ENCODE peak calls at places on chromosomes 6 and 20, in eight cellular contexts. P is GOT3; S is germinal center; C is RWPE1; E is stimulated activated CD4-positive, alpha-beta T cell treated with anti-CD3 and anti-CD28 coated beads, TNF-alpha, amount 100 ng/mL, for 1 hour; V is left ventricle myocardium superior; F is ELF-1; Z is GM12891. O is an unnamed sample.

GRCh38 chr6:72720464-72720863 is 98.6 kb downstream of the KCNQ5 start:
- DNase-seq in P (no peak), S (no peak), C (no peak), E (no peak), V (no peak), F (no peak), Z (no peak), O (no peak)

GRCh38 chr6:167644404-167645132 is 182.1 kb upstream of the AFDN start:
- DNase-seq in P (no peak), S (no peak), C (no peak), E (no peak), V (no peak), F (no peak), Z (no peak), O (no peak)

GRCh38 chr20:2814587-2815051 is at the start of gene C20orf141:
- DNase-seq in P (peak), S (no peak), C (peak), E (no peak), V (no peak), F (peak), Z (no peak), O (no peak)

GRCh38 chr6:106495014-106495413 is 134.3 kb downstream of the RTN4IP1 start:
- DNase-seq in P (no peak), S (no peak), C (no peak), E (no peak), V (no peak), F (no peak), Z (no peak), O (no peak)

GRCh38 chr6:21533678-21534077 is 59.9 kb upstream of the SOX4 start:
- DNase-seq in P (no peak), S (no peak), C (no peak), E (no peak), V (no peak), F (no peak), Z (no peak), O (no peak)

GRCh38 chr6:110755411-110755834 is 59.8 kb downstream of the CDK19 start:
- DNase-seq in P (no peak), S (no peak), C (no peak), E (no peak), V (no peak), F (no peak), Z (no peak), O (no peak)

GRCh38 chr6:170269151-170269872 is 21.6 kb downstream of the DLL1 start:
- DNase-seq in P (no peak), S (no peak), C (no peak), E (no peak), V (peak), F (peak), Z (no peak), O (no peak)

GRCh38 chr20:33859751-33860150 is 48.6 kb downstream of the CHMP4B start:
- DNase-seq in P (no peak), S (no peak), C (no peak), E (no peak), V (no peak), F (no peak), Z (no peak), O (no peak)

GRCh38 chr6:145808239-145808638 is 6.4 kb downstream of the FBXO30 start:
- DNase-seq in P (no peak), S (no peak), C (no peak), E (no peak), V (no peak), F (no peak), Z (no peak), O (no peak)

GRCh38 chr6:77124604-77125003 is 338.7 kb downstream of the HTR1B start:
- DNase-seq in P (no peak), S (no peak), C (no peak), E (no peak), V (no peak), F (peak), Z (no peak), O (no peak)

GRCh38 chr20:561437-562231 is 18.0 kb upstream of the CSNK2A1 start:
- DNase-seq in P (no peak), S (peak), C (peak), E (no peak), V (peak), F (peak), Z (peak), O (no peak)

GRCh38 chr6:159899994-159900745 is 9.4 kb downstream of the MAS1 start:
- DNase-seq in P (peak), S (no peak), C (peak), E (no peak), V (no peak), F (no peak), Z (no peak), O (no peak)

GRCh38 chr6:131460603-131460995 is 112.4 kb upstream of the ARG1 start:
- DNase-seq in P (no peak), S (no peak), C (no peak), E (no peak), V (no peak), F (no peak), Z (no peak), O (no peak)

GRCh38 chr6:11609324-11610071 is 71.9 kb downstream of the TMEM170B start:
- DNase-seq in P (peak), S (no peak), C (no peak), E (no peak), V (peak), F (peak), Z (no peak), O (peak)

GRCh38 chr6:89239338-89239737 is 22.2 kb upstream of the GABRR1 start:
- DNase-seq in P (no peak), S (peak), C (no peak), E (no peak), V (no peak), F (no peak), Z (no peak), O (no peak)

GRCh38 chr6:95923518-95923917 is 92.3 kb upstream of the FUT9 start:
- DNase-seq in P (no peak), S (no peak), C (peak), E (no peak), V (peak), F (peak), Z (peak), O (no peak)

GRCh38 chr6:38713812-38714211 is 1.3 kb upstream of the DNAH8 start:
- DNase-seq in P (no peak), S (no peak), C (no peak), E (peak), V (no peak), F (no peak), Z (no peak), O (no peak)

GRCh38 chr6:169115632-169116031 is 138.0 kb downstream of the THBS2 start:
- DNase-seq in P (no peak), S (no peak), C (no peak), E (no peak), V (no peak), F (no peak), Z (no peak), O (no peak)

GRCh38 chr20:6501061-6501460 is 266.4 kb upstream of the BMP2 start:
- DNase-seq in P (no peak), S (no peak), C (peak), E (no peak), V (no peak), F (no peak), Z (no peak), O (no peak)

GRCh38 chr6:33425668-33426577 is 6.1 kb downstream of the SYNGAP1 start:
- DNase-seq in P (peak), S (peak), C (peak), E (peak), V (peak), F (peak), Z (peak), O (peak)

GRCh38 chr6:136225496-136225895 is 24.6 kb downstream of the MTFR2 start:
- DNase-seq in P (no peak), S (no peak), C (no peak), E (no peak), V (no peak), F (no peak), Z (no peak), O (no peak)

GRCh38 chr6:45613678-45614077 is 235.9 kb upstream of the SUPT3H start:
- DNase-seq in P (no peak), S (no peak), C (peak), E (no peak), V (peak), F (peak), Z (no peak), O (no peak)

GRCh38 chr6:109453594-109454482 is 1.7 kb downstream of the MICAL1 start:
- DNase-seq in P (no peak), S (no peak), C (no peak), E (no peak), V (peak), F (peak), Z (no peak), O (no peak)

GRCh38 chr6:169896826-169897456 is 145.5 kb downstream of the ERMARD start:
- DNase-seq in P (no peak), S (no peak), C (no peak), E (no peak), V (no peak), F (no peak), Z (no peak), O (no peak)

GRCh38 chr6:163260111-163260895 is 154.2 kb upstream of the QKI start:
- DNase-seq in P (no peak), S (no peak), C (no peak), E (no peak), V (peak), F (peak), Z (no peak), O (peak)

GRCh38 chr6:1199981-1200637 is 111.8 kb upstream of the FOXQ1 start:
- DNase-seq in P (no peak), S (no peak), C (no peak), E (no peak), V (no peak), F (no peak), Z (no peak), O (no peak)

GRCh38 chr6:28053584-28053983 is 26.8 kb upstream of the ZNF165 start:
- DNase-seq in P (no peak), S (no peak), C (no peak), E (no peak), V (no peak), F (no peak), Z (no peak), O (no peak)

GRCh38 chr6:43798688-43799444 is 28.9 kb downstream of the VEGFA start:
- DNase-seq in P (no peak), S (no peak), C (peak), E (no peak), V (peak), F (peak), Z (no peak), O (no peak)

GRCh38 chr6:6218246-6219085 is 102.0 kb downstream of the F13A1 start:
- DNase-seq in P (peak), S (no peak), C (peak), E (no peak), V (no peak), F (no peak), Z (no peak), O (no peak)

O was measured in nucleus accumbens.